ENCODE peak calls at places on chromosomes 6 and 20, in eight cellular contexts. J is fibroblast of mammary gland, K is hepatocyte, M is mammary epithelial cell, X is GM13977, A is AG09309, H is GM13976, N is omental fat pad. O is an unnamed sample.

GRCh38 chr20:52191132-52191435 is 495 bp downstream of the ZFP64 start:
- DNase-seq in J (peak; percentile 27), K (no peak), M (no peak), X (no peak), A (no peak), H (no peak), N (no peak), O (no peak)

GRCh38 chr6:1335367-1336037 is 23.6 kb downstream of the FOXQ1 start:
- DNase-seq in J (peak; percentile 62), K (peak; percentile 91), M (peak; percentile 97), X (no peak), A (peak; percentile 83), H (no peak), N (no peak), O (peak; percentile 82)

GRCh38 chr6:115894426-115894992 is 166.2 kb downstream of the FRK start:
- DNase-seq in J (no peak), K (no peak), M (no peak), X (no peak), A (no peak), H (no peak), N (no peak), O (no peak)

GRCh38 chr20:32089637-32090330 is 19.7 kb upstream of the TM9SF4 start:
- DNase-seq in J (no peak), K (no peak), M (no peak), X (no peak), A (no peak), H (no peak), N (no peak), O (no peak)

GRCh38 chr6:49646130-49646824 is 9.6 kb upstream of the RHAG start:
- DNase-seq in J (no peak), K (no peak), M (no peak), X (no peak), A (no peak), H (no peak), N (no peak), O (no peak)

GRCh38 chr6:1596088-1596852 is 13.4 kb upstream of the FOXC1 start:
- DNase-seq in J (peak; percentile 49), K (peak; percentile 80), M (peak; percentile 43), X (peak; percentile 87), A (no peak), H (peak; percentile 86), N (no peak), O (no peak)

GRCh38 chr6:42387336-42387735 is 64.4 kb downstream of the TRERF1 start:
- DNase-seq in J (no peak), K (no peak), M (peak; percentile 70), X (no peak), A (no peak), H (no peak), N (no peak), O (no peak)

GRCh38 chr6:63426844-63427243 is 107.1 kb upstream of the LGSN start:
- DNase-seq in J (no peak), K (no peak), M (no peak), X (no peak), A (no peak), H (no peak), N (no peak), O (no peak)

GRCh38 chr6:144936764-144937163 is 651.6 kb downstream of the UTRN start:
- DNase-seq in J (peak; percentile 50), K (no peak), M (no peak), X (no peak), A (no peak), H (no peak), N (no peak), O (peak; percentile 25)

GRCh38 chr6:90940812-90941481 is 354.1 kb upstream of the MAP3K7 start:
- DNase-seq in J (peak; percentile 56), K (peak; percentile 65), M (peak; percentile 67), X (peak; percentile 53), A (peak; percentile 16), H (peak; percentile 55), N (no peak), O (peak; percentile 12)

GRCh38 chr6:155186052-155186658 is 77.7 kb upstream of the CLDN20 start:
- DNase-seq in J (peak; percentile 33), K (no peak), M (peak; percentile 60), X (no peak), A (no peak), H (peak; percentile 45), N (no peak), O (peak; percentile 12)

GRCh38 chr6:45697605-45698004 is 318.1 kb downstream of the CLIC5 start:
- DNase-seq in J (peak; percentile 100), K (peak; percentile 61), M (peak; percentile 94), X (no peak), A (peak; percentile 96), H (peak; percentile 32), N (no peak), O (peak; percentile 92)

GRCh38 chr6:50655848-50656453 is 57.4 kb upstream of the TFAP2D start:
- DNase-seq in J (peak; percentile 12), K (peak; percentile 20), M (no peak), X (peak; percentile 12), A (no peak), H (peak; percentile 5), N (no peak), O (no peak)

GRCh38 chr6:24403501-24403824 is 727 bp downstream of the MRS2 start:
- DNase-seq in J (no peak), K (no peak), M (peak; percentile 4), X (no peak), A (no peak), H (no peak), N (no peak), O (no peak)

GRCh38 chr6:89356644-89357043 is 4.1 kb upstream of the UBE2J1 start:
- DNase-seq in J (no peak), K (no peak), M (no peak), X (no peak), A (no peak), H (no peak), N (no peak), O (no peak)

GRCh38 chr6:110020888-110021287 is 42.8 kb downstream of the GPR6 start:
- DNase-seq in J (no peak), K (no peak), M (no peak), X (no peak), A (no peak), H (no peak), N (no peak), O (no peak)

GRCh38 chr6:18161437-18161836 is 6.2 kb downstream of the KDM1B start:
- DNase-seq in J (no peak), K (no peak), M (no peak), X (no peak), A (no peak), H (no peak), N (no peak), O (no peak)

GRCh38 chr6:157211603-157212455 is 111.5 kb downstream of the TMEM242 start:
- DNase-seq in J (no peak), K (no peak), M (no peak), X (no peak), A (no peak), H (no peak), N (no peak), O (no peak)

GRCh38 chr20:4511776-4512175 is 209.9 kb upstream of the PRND start:
- DNase-seq in J (peak; percentile 56), K (no peak), M (no peak), X (no peak), A (no peak), H (no peak), N (no peak), O (no peak)

GRCh38 chr6:103122766-103123601 is 1729.5 kb downstream of the GRIK2 start:
- DNase-seq in J (peak; percentile 18), K (peak; percentile 86), M (peak; percentile 25), X (peak; percentile 17), A (no peak), H (peak; percentile 16), N (no peak), O (peak; percentile 17)
- TF ChIP-seq CTCF in J (peak; percentile 34), K (peak; percentile 59), M (peak; percentile 63), X (peak; percentile 82), A (no peak), H (peak; percentile 66), N (no peak), O (peak; percentile 70)

GRCh38 chr6:16276991-16277981 is 38.9 kb downstream of the GMPR start:
- DNase-seq in J (peak; percentile 79), K (peak; percentile 94), M (peak; percentile 84), X (no peak), A (peak; percentile 52), H (peak; percentile 64), N (no peak), O (peak; percentile 87)
- TF ChIP-seq CTCF in J (peak; percentile 42), K (peak; percentile 63), M (peak; percentile 57), X (no peak), A (peak; percentile 76), H (no peak), N (no peak), O (peak; percentile 81)

DNA sequence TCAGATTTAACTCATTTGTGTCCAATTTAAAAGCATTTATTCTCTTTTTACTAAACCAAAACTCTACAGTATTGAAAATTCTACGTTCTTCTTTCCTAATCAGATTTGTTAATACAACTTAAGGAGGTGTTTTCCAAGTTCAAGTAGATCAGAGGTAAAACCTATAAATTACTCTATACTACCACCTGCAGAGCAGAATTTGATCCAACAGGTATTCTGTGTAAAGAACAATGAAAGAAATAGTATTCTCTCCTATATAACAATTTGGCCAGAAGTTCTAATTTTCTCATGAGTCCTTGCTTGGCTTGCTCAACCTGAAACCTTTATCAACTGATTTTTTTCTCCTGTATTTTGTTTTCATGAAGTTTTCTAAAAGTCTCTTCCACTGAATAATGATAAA is 28.5 kb upstream of the DST start:
- DNase-seq in J (no peak), K (no peak), M (no peak), X (no peak), A (no peak), H (no peak), N (no peak), O (no peak)
- TF ChIP-seq CTCF in J (no peak), K (no peak), M (peak; percentile 39), X (peak; percentile 22), A (no peak), H (no peak), N (no peak), O (no peak)

GRCh38 chr6:107630341-107630995 is 140.6 kb downstream of the SOBP start:
- DNase-seq in J (no peak), K (no peak), M (no peak), X (no peak), A (no peak), H (no peak), N (no peak), O (no peak)

GRCh38 chr6:107627928-107628327 is 138.0 kb downstream of the SOBP start:
- DNase-seq in J (no peak), K (no peak), M (no peak), X (no peak), A (no peak), H (no peak), N (no peak), O (no peak)

GRCh38 chr6:107629545-107630147 is 139.7 kb downstream of the SOBP start:
- DNase-seq in J (no peak), K (peak; percentile 26), M (no peak), X (no peak), A (no peak), H (no peak), N (no peak), O (no peak)

GRCh38 chr6:107626645-107627044 is 136.7 kb downstream of the SOBP start:
- DNase-seq in J (no peak), K (no peak), M (no peak), X (no peak), A (no peak), H (no peak), N (no peak), O (no peak)

DNA sequence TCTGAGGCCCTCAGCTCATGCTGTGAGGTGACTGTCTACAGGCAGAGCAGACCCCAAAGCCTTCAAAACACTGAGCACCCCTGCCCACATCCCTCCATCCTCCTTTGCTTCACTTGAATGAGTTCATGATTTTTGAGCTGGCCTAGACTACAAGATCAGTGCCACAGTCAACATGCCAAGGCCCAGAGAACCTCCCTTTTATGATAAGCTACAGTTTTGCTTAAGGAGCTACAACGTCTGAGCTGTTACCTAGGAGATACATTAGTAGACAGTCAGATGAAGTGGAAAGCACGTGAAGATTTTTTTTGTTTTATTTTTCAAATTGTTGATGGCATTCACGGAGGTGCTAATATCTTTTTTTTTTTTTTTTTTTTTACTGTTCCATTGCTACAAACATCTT is 139.0 kb downstream of the SOBP start:
- DNase-seq in J (no peak), K (no peak), M (no peak), X (no peak), A (no peak), H (no peak), N (no peak), O (no peak)
- TF ChIP-seq CTCF in J (no peak), K (no peak), M (no peak), X (no peak), A (no peak), H (no peak), N (no peak), O (no peak)